ENCODE peak calls at places on chromosomes 6 and 20, in five cellular contexts. G is cardiac muscle cell, D is upper lobe of left lung, E is BJ, U is lower leg skin. N is an unnamed sample.

GRCh38 chr6:161353208-161353613 is 79.3 kb upstream of the AGPAT4 start:
- DNase-seq in E (no peak), D (no peak), G (peak; percentile 39), U (no peak), N (peak; percentile 50)

GRCh38 chr20:13211956-13212618 is 9.0 kb upstream of the ISM1 start:
- DNase-seq in G (no peak), E (no peak), D (no peak), U (no peak), N (no peak)

GRCh38 chr6:85961125-85961524 is 318.4 kb upstream of the SYNCRIP start:
- DNase-seq in E (no peak), G (no peak), D (no peak), U (no peak), N (no peak)

GRCh38 chr6:119112856-119113530 is 34.5 kb upstream of the FAM184A start:
- DNase-seq in G (peak; percentile 48), U (no peak), D (no peak), E (no peak), N (no peak)

GRCh38 chr6:157528931-157529653 is 148.1 kb downstream of the ZDHHC14 start:
- DNase-seq in G (peak; percentile 53), D (peak; percentile 54), U (peak; percentile 84), E (no peak), N (peak; percentile 95)

GRCh38 chr6:158361961-158362634 is 49.8 kb downstream of the TULP4 start:
- DNase-seq in D (no peak), U (no peak), E (peak; percentile 23), G (peak; percentile 16), N (no peak)

GRCh38 chr6:17907467-17908229 is 79.8 kb downstream of the KIF13A start:
- DNase-seq in E (peak; percentile 95), G (peak; percentile 98), D (peak; percentile 91), U (peak; percentile 91), N (peak; percentile 99)

GRCh38 chr20:11754451-11754850 is 163.2 kb upstream of the BTBD3 start:
- DNase-seq in U (no peak), G (no peak), D (no peak), E (no peak), N (no peak)

GRCh38 chr6:21616005-21616404 is 22.5 kb downstream of the SOX4 start:
- DNase-seq in E (no peak), D (no peak), G (no peak), U (no peak), N (no peak)

GRCh38 chr20:57395111-57395959 is 4.1 kb downstream of the RBM38 start:
- DNase-seq in U (no peak), G (peak; percentile 62), D (no peak), E (no peak), N (peak; percentile 18)

GRCh38 chr6:21666788-21667681 is 73.5 kb downstream of the SOX4 start:
- DNase-seq in E (no peak), D (no peak), U (no peak), G (peak; percentile 16), N (no peak)

GRCh38 chr6:25193147-25193864 is 85.9 kb upstream of the CARMIL1 start:
- DNase-seq in U (peak; percentile 70), D (no peak), G (peak; percentile 96), E (peak; percentile 92), N (peak; percentile 97)

GRCh38 chr6:167662881-167663205 is 163.9 kb upstream of the AFDN start:
- DNase-seq in D (no peak), U (no peak), E (no peak), G (no peak), N (no peak)

GRCh38 chr20:6651016-6651415 is 116.5 kb upstream of the BMP2 start:
- DNase-seq in D (no peak), E (peak; percentile 22), G (peak; percentile 58), U (peak; percentile 54), N (peak; percentile 99)

GRCh38 chr6:13953061-13953705 is 28.4 kb downstream of the RNF182 start:
- DNase-seq in E (peak; percentile 20), G (no peak), D (no peak), U (no peak), N (peak; percentile 1)

GRCh38 chr6:162683135-162683534 is 44.4 kb downstream of the PRKN start:
- DNase-seq in E (no peak), U (no peak), G (no peak), D (no peak), N (no peak)

GRCh38 chr6:35359744-35360348 is 17.5 kb downstream of the PPARD start:
- DNase-seq in U (no peak), D (peak; percentile 52), E (no peak), G (peak; percentile 97), N (peak; percentile 47)

GRCh38 chr6:18154507-18155272 is at the start of gene TPMT:
- DNase-seq in E (no peak), G (no peak), D (peak; percentile 99), U (no peak), N (no peak)

GRCh38 chr6:53311586-53311935 is 37.2 kb downstream of the ELOVL5 start:
- DNase-seq in U (no peak), E (no peak), G (no peak), D (no peak), N (no peak)

GRCh38 chr6:26329763-26330511 is 35.1 kb upstream of the BTN3A2 start:
- DNase-seq in G (peak; percentile 57), E (no peak), D (no peak), U (no peak), N (peak; percentile 73)

GRCh38 chr20:38260378-38261053 is at the start of gene KIAA1755:
- DNase-seq in E (no peak), G (peak; percentile 36), D (no peak), U (no peak), N (no peak)

GRCh38 chr6:10307476-10307875 is 107.4 kb downstream of the TFAP2A start:
- DNase-seq in G (no peak), D (no peak), U (no peak), E (no peak), N (no peak)

GRCh38 chr6:166313255-166314070 is 5.3 kb upstream of the PRR18 start:
- DNase-seq in E (no peak), U (no peak), G (peak; percentile 69), D (peak; percentile 46), N (peak; percentile 58)

GRCh38 chr6:34955447-34955846 is 66.4 kb downstream of the ANKS1A start:
- DNase-seq in D (no peak), U (no peak), E (no peak), G (peak; percentile 13), N (no peak)

GRCh38 chr20:17939622-17940446 is 28.8 kb downstream of the SNX5 start:
- DNase-seq in G (no peak), E (no peak), U (no peak), D (no peak), N (no peak)

GRCh38 chr6:162379762-162380409 is 347.7 kb downstream of the PRKN start:
- DNase-seq in E (no peak), U (no peak), D (no peak), G (no peak), N (peak; percentile 42)

GRCh38 chr6:105592329-105592728 is 189.4 kb upstream of the PREP start:
- DNase-seq in G (no peak), E (peak; percentile 70), U (peak; percentile 49), D (no peak), N (peak; percentile 99)

GRCh38 chr20:10970109-10970508 is 296.3 kb upstream of the JAG1 start:
- DNase-seq in U (no peak), E (no peak), D (no peak), G (peak; percentile 29), N (no peak)

GRCh38 chr20:31516166-31516565 is 1.9 kb downstream of the HM13 start:
- DNase-seq in U (no peak), E (no peak), G (no peak), D (no peak), N (no peak)

GRCh38 chr20:31516651-31517050 is 2.4 kb downstream of the HM13 start:
- DNase-seq in G (no peak), D (no peak), U (no peak), E (no peak), N (no peak)

GRCh38 chr20:31515072-31515774 is 981 bp downstream of the HM13 start:
- DNase-seq in G (no peak), U (no peak), D (no peak), E (no peak), N (no peak)

GRCh38 chr20:31515775-31516107 is 1.5 kb downstream of the HM13 start:
- DNase-seq in G (no peak), E (no peak), D (peak; percentile 25), U (no peak), N (no peak)

DNA sequence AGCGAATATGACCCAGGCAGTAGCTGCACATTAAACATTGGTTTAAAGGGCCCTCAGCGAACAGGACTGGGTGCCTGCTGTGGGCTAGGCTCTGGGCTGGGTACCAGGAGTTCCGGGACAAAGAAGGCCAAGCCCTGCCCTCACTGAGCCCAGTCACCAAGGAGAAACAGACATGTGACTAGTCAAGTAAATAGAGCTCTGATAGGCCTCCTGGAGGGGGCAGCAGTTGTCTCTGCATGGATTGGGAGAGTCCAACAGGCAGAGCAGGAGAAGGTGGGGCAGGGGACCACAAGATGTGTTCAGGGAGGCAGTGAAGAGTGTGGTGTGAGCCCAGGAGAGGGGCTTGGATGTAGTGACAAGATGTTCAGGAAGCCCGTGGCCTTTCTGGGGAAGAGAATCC is 3.1 kb downstream of the HM13 start:
- DNase-seq in G (peak; percentile 50), E (no peak), D (peak; percentile 62), U (peak; percentile 67), N (peak; percentile 59)
- TF ChIP-seq CTCF in G (peak; percentile 28), E (peak; percentile 56), D (no peak), U (no peak), N (no peak)

GRCh38 chr6:128519132-128519930 is 1.1 kb downstream of the PTPRK start:
- DNase-seq in U (peak; percentile 34), E (no peak), G (peak; percentile 52), D (peak; percentile 54), N (peak; percentile 68)
- TF ChIP-seq CTCF in U (no peak), E (peak; percentile 33), G (peak; percentile 9), D (no peak), N (no peak)

GRCh38 chr20:22101606-22102005 is 396.1 kb downstream of the PAX1 start:
- DNase-seq in E (no peak), G (no peak), U (no peak), D (no peak), N (no peak)

GRCh38 chr20:22093122-22093521 is 387.7 kb downstream of the PAX1 start:
- DNase-seq in G (no peak), E (no peak), D (no peak), U (no peak), N (no peak)

GRCh38 chr20:22099348-22099747 is 393.9 kb downstream of the PAX1 start:
- DNase-seq in G (no peak), U (no peak), E (no peak), D (no peak), N (no peak)

DNA sequence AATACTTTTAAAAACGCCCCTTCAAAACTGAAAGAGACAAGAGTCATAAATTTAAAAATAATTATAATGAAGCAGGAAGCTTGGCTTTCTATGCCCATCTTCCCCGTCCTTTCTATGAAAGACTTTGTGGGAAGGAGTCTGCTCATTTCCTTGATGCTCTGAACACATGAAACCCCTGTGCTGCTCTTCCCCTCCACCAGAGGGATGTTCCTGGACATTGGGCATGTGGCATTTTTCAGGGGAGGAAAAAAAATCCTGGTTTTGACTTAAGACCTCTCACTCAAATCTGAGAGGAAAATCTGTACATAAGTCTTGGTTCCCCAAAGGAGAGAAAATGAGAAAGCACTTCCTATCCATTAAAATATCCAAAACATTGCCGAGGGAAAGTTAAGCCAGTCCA is 393.0 kb downstream of the PAX1 start:
- DNase-seq in D (no peak), U (no peak), G (no peak), E (no peak), N (no peak)
- TF ChIP-seq CTCF in D (no peak), U (no peak), G (no peak), E (no peak), N (no peak)

GRCh38 chr20:35756404-35756803 is 14.3 kb upstream of the RBM39 start:
- DNase-seq in E (no peak), U (no peak), G (no peak), D (no peak), N (no peak)

GRCh38 chr20:35762461-35762860 is 9.4 kb upstream of the PHF20 start:
- DNase-seq in E (no peak), U (no peak), D (no peak), G (no peak), N (no peak)

GRCh38 chr20:35757098-35757705 is 14.6 kb upstream of the PHF20 start:
- DNase-seq in E (no peak), G (no peak), U (no peak), D (no peak), N (no peak)
- TF ChIP-seq CTCF in E (no peak), G (no peak), U (no peak), D (no peak), N (no peak)

N was measured in MCF 10A.